ENCODE peak calls at places on chromosomes 16 and 17, in ten cellular contexts. One of them, this sample, is unnamed.

GRCh38 chr16:57502048-57502775 is 15.9 kb upstream of the DOK4 start:
- DNase-seq in left lung: no peak
- DNase-seq in left ventricle myocardium inferior: no peak
- DNase-seq in BE2C: peak
- DNase-seq in nephron progenitor cell: no peak
- DNase-seq in coronary artery: no peak
- DNase-seq in A549: no peak
- DNase-seq in AG09319: no peak
- DNase-seq in mesothelial cell of epicardium: no peak
- DNase-seq in GM13976: no peak
- DNase-seq in this sample: no peak

GRCh38 chr17:1467258-1467657 is 11.2 kb upstream of the CRK start:
- DNase-seq in left lung: no peak
- DNase-seq in left ventricle myocardium inferior: no peak
- DNase-seq in BE2C: no peak
- DNase-seq in nephron progenitor cell: no peak
- DNase-seq in coronary artery: no peak
- DNase-seq in A549: no peak
- DNase-seq in AG09319: no peak
- DNase-seq in mesothelial cell of epicardium: no peak
- DNase-seq in GM13976: no peak
- DNase-seq in this sample: no peak

GRCh38 chr16:52491216-52491615 is 55.7 kb downstream of the TOX3 start:
- DNase-seq in left lung: no peak
- DNase-seq in left ventricle myocardium inferior: no peak
- DNase-seq in BE2C: no peak
- DNase-seq in nephron progenitor cell: no peak
- DNase-seq in coronary artery: no peak
- DNase-seq in A549: no peak
- DNase-seq in AG09319: no peak
- DNase-seq in mesothelial cell of epicardium: no peak
- DNase-seq in GM13976: no peak
- DNase-seq in this sample: no peak

GRCh38 chr17:2708585-2709172 is 2.9 kb downstream of the CLUH start:
- DNase-seq in left lung: no peak
- DNase-seq in left ventricle myocardium inferior: no peak
- DNase-seq in BE2C: no peak
- DNase-seq in nephron progenitor cell: no peak
- DNase-seq in coronary artery: no peak
- DNase-seq in A549: no peak
- DNase-seq in AG09319: no peak
- DNase-seq in mesothelial cell of epicardium: no peak
- DNase-seq in GM13976: no peak
- DNase-seq in this sample: no peak

GRCh38 chr17:82449136-82449882 is 1.2 kb downstream of the CYBC1 start:
- DNase-seq in left lung: no peak
- DNase-seq in left ventricle myocardium inferior: no peak
- DNase-seq in BE2C: no peak
- DNase-seq in nephron progenitor cell: no peak
- DNase-seq in coronary artery: no peak
- DNase-seq in A549: no peak
- DNase-seq in AG09319: no peak
- DNase-seq in mesothelial cell of epicardium: no peak
- DNase-seq in GM13976: peak
- DNase-seq in this sample: peak

GRCh38 chr16:23807028-23807427 is 28.8 kb upstream of the PRKCB start:
- DNase-seq in left lung: peak
- DNase-seq in left ventricle myocardium inferior: no peak
- DNase-seq in BE2C: no peak
- DNase-seq in nephron progenitor cell: no peak
- DNase-seq in coronary artery: no peak
- DNase-seq in A549: no peak
- DNase-seq in AG09319: no peak
- DNase-seq in mesothelial cell of epicardium: no peak
- DNase-seq in GM13976: no peak
- DNase-seq in this sample: no peak

GRCh38 chr17:8056232-8056975 is 17.5 kb downstream of the ALOX15B start:
- DNase-seq in left lung: peak
- DNase-seq in left ventricle myocardium inferior: no peak
- DNase-seq in BE2C: no peak
- DNase-seq in nephron progenitor cell: no peak
- DNase-seq in coronary artery: peak
- DNase-seq in A549: no peak
- DNase-seq in AG09319: no peak
- DNase-seq in mesothelial cell of epicardium: no peak
- DNase-seq in GM13976: peak
- DNase-seq in this sample: peak

GRCh38 chr17:69246726-69247375 is 18.2 kb upstream of the ABCA10 start:
- DNase-seq in left lung: no peak
- DNase-seq in left ventricle myocardium inferior: no peak
- DNase-seq in BE2C: no peak
- DNase-seq in nephron progenitor cell: no peak
- DNase-seq in coronary artery: no peak
- DNase-seq in A549: peak
- DNase-seq in AG09319: peak
- DNase-seq in mesothelial cell of epicardium: no peak
- DNase-seq in GM13976: peak
- DNase-seq in this sample: no peak

GRCh38 chr16:55914383-55914782 is 39.2 kb upstream of the CES5A start:
- DNase-seq in left lung: no peak
- DNase-seq in left ventricle myocardium inferior: no peak
- DNase-seq in BE2C: no peak
- DNase-seq in nephron progenitor cell: no peak
- DNase-seq in coronary artery: no peak
- DNase-seq in A549: no peak
- DNase-seq in AG09319: no peak
- DNase-seq in mesothelial cell of epicardium: no peak
- DNase-seq in GM13976: no peak
- DNase-seq in this sample: no peak

GRCh38 chr16:55912022-55912421 is 36.8 kb upstream of the CES5A start:
- DNase-seq in left lung: no peak
- DNase-seq in left ventricle myocardium inferior: peak
- DNase-seq in BE2C: no peak
- DNase-seq in nephron progenitor cell: no peak
- DNase-seq in coronary artery: no peak
- DNase-seq in A549: no peak
- DNase-seq in AG09319: no peak
- DNase-seq in mesothelial cell of epicardium: no peak
- DNase-seq in GM13976: no peak
- DNase-seq in this sample: no peak

GRCh38 chr16:55911616-55912015 is 36.4 kb upstream of the CES5A start:
- DNase-seq in left lung: no peak
- DNase-seq in left ventricle myocardium inferior: no peak
- DNase-seq in BE2C: no peak
- DNase-seq in nephron progenitor cell: no peak
- DNase-seq in coronary artery: no peak
- DNase-seq in A549: no peak
- DNase-seq in AG09319: no peak
- DNase-seq in mesothelial cell of epicardium: no peak
- DNase-seq in GM13976: no peak
- DNase-seq in this sample: no peak

GRCh38 chr16:55915116-55915827 is 40.1 kb upstream of the CES5A start:
- DNase-seq in left lung: no peak
- DNase-seq in left ventricle myocardium inferior: no peak
- DNase-seq in BE2C: no peak
- DNase-seq in nephron progenitor cell: no peak
- DNase-seq in coronary artery: no peak
- DNase-seq in A549: no peak
- DNase-seq in AG09319: no peak
- DNase-seq in mesothelial cell of epicardium: no peak
- DNase-seq in GM13976: no peak
- DNase-seq in this sample: no peak

DNA sequence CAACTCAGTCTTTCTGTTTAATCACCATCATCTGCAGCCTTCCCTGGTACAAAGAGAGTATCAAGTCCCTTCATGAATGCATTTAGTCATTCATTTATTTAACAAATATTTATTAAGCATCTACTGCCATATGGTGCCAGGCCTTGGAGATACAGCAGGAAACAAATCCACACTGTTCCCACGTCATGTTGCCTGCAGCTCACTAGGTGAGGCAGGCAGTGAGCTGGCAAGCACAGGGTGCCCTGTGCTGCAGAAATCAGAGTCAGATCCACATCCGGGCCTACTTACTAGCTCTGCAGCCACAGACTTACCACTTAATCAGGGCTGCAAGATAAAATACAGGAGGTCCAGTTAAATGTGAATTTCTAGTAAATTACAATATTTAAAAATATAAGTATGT is 38.5 kb upstream of the CES5A start:
- DNase-seq in left lung: no peak
- DNase-seq in left ventricle myocardium inferior: no peak
- DNase-seq in BE2C: no peak
- DNase-seq in nephron progenitor cell: no peak
- DNase-seq in coronary artery: no peak
- DNase-seq in A549: no peak
- DNase-seq in AG09319: no peak
- DNase-seq in mesothelial cell of epicardium: no peak
- DNase-seq in GM13976: no peak
- DNase-seq in this sample: no peak
- TF ChIP-seq CTCF in left lung: no peak
- TF ChIP-seq CTCF in left ventricle myocardium inferior: no peak
- TF ChIP-seq CTCF in BE2C: no peak
- TF ChIP-seq CTCF in nephron progenitor cell: no peak
- TF ChIP-seq CTCF in coronary artery: no peak
- TF ChIP-seq CTCF in A549: no peak
- TF ChIP-seq CTCF in AG09319: no peak
- TF ChIP-seq CTCF in mesothelial cell of epicardium: no peak
- TF ChIP-seq CTCF in GM13976: no peak
- TF ChIP-seq CTCF in this sample: no peak

GRCh38 chr17:67602974-67603373 is 114.8 kb upstream of the NOL11 start:
- DNase-seq in left lung: no peak
- DNase-seq in left ventricle myocardium inferior: no peak
- DNase-seq in BE2C: peak
- DNase-seq in nephron progenitor cell: no peak
- DNase-seq in coronary artery: no peak
- DNase-seq in A549: peak
- DNase-seq in AG09319: no peak
- DNase-seq in mesothelial cell of epicardium: no peak
- DNase-seq in GM13976: peak
- DNase-seq in this sample: peak
- TF ChIP-seq CTCF in left lung: no peak
- TF ChIP-seq CTCF in left ventricle myocardium inferior: peak
- TF ChIP-seq CTCF in BE2C: peak
- TF ChIP-seq CTCF in nephron progenitor cell: peak
- TF ChIP-seq CTCF in coronary artery: no peak
- TF ChIP-seq CTCF in A549: peak
- TF ChIP-seq CTCF in AG09319: peak
- TF ChIP-seq CTCF in mesothelial cell of epicardium: no peak
- TF ChIP-seq CTCF in GM13976: peak
- TF ChIP-seq CTCF in this sample: peak

GRCh38 chr16:82175627-82176026 is 5.6 kb upstream of the MPHOSPH6 start:
- DNase-seq in left lung: no peak
- DNase-seq in left ventricle myocardium inferior: no peak
- DNase-seq in BE2C: no peak
- DNase-seq in nephron progenitor cell: no peak
- DNase-seq in coronary artery: no peak
- DNase-seq in A549: no peak
- DNase-seq in AG09319: no peak
- DNase-seq in mesothelial cell of epicardium: no peak
- DNase-seq in GM13976: no peak
- DNase-seq in this sample: no peak

GRCh38 chr16:82167670-82168069 is 2.4 kb downstream of the MPHOSPH6 start:
- DNase-seq in left lung: no peak
- DNase-seq in left ventricle myocardium inferior: no peak
- DNase-seq in BE2C: no peak
- DNase-seq in nephron progenitor cell: no peak
- DNase-seq in coronary artery: no peak
- DNase-seq in A549: no peak
- DNase-seq in AG09319: no peak
- DNase-seq in mesothelial cell of epicardium: no peak
- DNase-seq in GM13976: no peak
- DNase-seq in this sample: no peak

GRCh38 chr16:82169861-82170845 is at the start of gene MPHOSPH6:
- DNase-seq in left lung: peak
- DNase-seq in left ventricle myocardium inferior: peak
- DNase-seq in BE2C: peak
- DNase-seq in nephron progenitor cell: peak
- DNase-seq in coronary artery: peak
- DNase-seq in A549: peak
- DNase-seq in AG09319: peak
- DNase-seq in mesothelial cell of epicardium: peak
- DNase-seq in GM13976: peak
- DNase-seq in this sample: peak
- TF ChIP-seq CTCF in left lung: no peak
- TF ChIP-seq CTCF in left ventricle myocardium inferior: peak
- TF ChIP-seq CTCF in BE2C: no peak
- TF ChIP-seq CTCF in nephron progenitor cell: no peak
- TF ChIP-seq CTCF in coronary artery: no peak
- TF ChIP-seq CTCF in A549: no peak
- TF ChIP-seq CTCF in AG09319: no peak
- TF ChIP-seq CTCF in mesothelial cell of epicardium: no peak
- TF ChIP-seq CTCF in GM13976: no peak
- TF ChIP-seq CTCF in this sample: no peak

GRCh38 chr17:28675485-28675884 is 13.5 kb downstream of the SUPT6H start:
- DNase-seq in left lung: no peak
- DNase-seq in left ventricle myocardium inferior: no peak
- DNase-seq in BE2C: no peak
- DNase-seq in nephron progenitor cell: no peak
- DNase-seq in coronary artery: no peak
- DNase-seq in A549: no peak
- DNase-seq in AG09319: no peak
- DNase-seq in mesothelial cell of epicardium: no peak
- DNase-seq in GM13976: no peak
- DNase-seq in this sample: no peak

GRCh38 chr17:28675980-28676379 is 14.0 kb downstream of the SUPT6H start:
- DNase-seq in left lung: no peak
- DNase-seq in left ventricle myocardium inferior: no peak
- DNase-seq in BE2C: no peak
- DNase-seq in nephron progenitor cell: no peak
- DNase-seq in coronary artery: no peak
- DNase-seq in A549: peak
- DNase-seq in AG09319: no peak
- DNase-seq in mesothelial cell of epicardium: no peak
- DNase-seq in GM13976: no peak
- DNase-seq in this sample: no peak
- TF ChIP-seq CTCF in left lung: no peak
- TF ChIP-seq CTCF in left ventricle myocardium inferior: no peak
- TF ChIP-seq CTCF in BE2C: peak
- TF ChIP-seq CTCF in nephron progenitor cell: no peak
- TF ChIP-seq CTCF in coronary artery: no peak
- TF ChIP-seq CTCF in A549: peak
- TF ChIP-seq CTCF in AG09319: no peak
- TF ChIP-seq CTCF in mesothelial cell of epicardium: no peak
- TF ChIP-seq CTCF in GM13976: no peak
- TF ChIP-seq CTCF in this sample: peak

GRCh38 chr17:61397086-61397842 is 2.4 kb upstream of the TBX2 start:
- DNase-seq in left lung: no peak
- DNase-seq in left ventricle myocardium inferior: no peak
- DNase-seq in BE2C: peak
- DNase-seq in nephron progenitor cell: peak
- DNase-seq in coronary artery: no peak
- DNase-seq in A549: no peak
- DNase-seq in AG09319: no peak
- DNase-seq in mesothelial cell of epicardium: peak
- DNase-seq in GM13976: no peak
- DNase-seq in this sample: no peak
- TF ChIP-seq CTCF in left lung: no peak
- TF ChIP-seq CTCF in left ventricle myocardium inferior: no peak
- TF ChIP-seq CTCF in BE2C: peak
- TF ChIP-seq CTCF in nephron progenitor cell: no peak
- TF ChIP-seq CTCF in coronary artery: no peak
- TF ChIP-seq CTCF in A549: no peak
- TF ChIP-seq CTCF in AG09319: peak
- TF ChIP-seq CTCF in mesothelial cell of epicardium: no peak
- TF ChIP-seq CTCF in GM13976: no peak
- TF ChIP-seq CTCF in this sample: no peak

GRCh38 chr16:11915644-11916523 is at the start of gene GSPT1:
- DNase-seq in left lung: peak
- DNase-seq in left ventricle myocardium inferior: peak
- DNase-seq in BE2C: peak
- DNase-seq in nephron progenitor cell: peak
- DNase-seq in coronary artery: peak
- DNase-seq in A549: peak
- DNase-seq in AG09319: peak
- DNase-seq in mesothelial cell of epicardium: peak
- DNase-seq in GM13976: peak
- DNase-seq in this sample: peak
- TF ChIP-seq CTCF in left lung: no peak
- TF ChIP-seq CTCF in left ventricle myocardium inferior: peak
- TF ChIP-seq CTCF in BE2C: no peak
- TF ChIP-seq CTCF in nephron progenitor cell: no peak
- TF ChIP-seq CTCF in coronary artery: no peak
- TF ChIP-seq CTCF in A549: no peak
- TF ChIP-seq CTCF in AG09319: no peak
- TF ChIP-seq CTCF in mesothelial cell of epicardium: peak
- TF ChIP-seq CTCF in GM13976: peak
- TF ChIP-seq CTCF in this sample: no peak